ENCODE peak calls at places on chromosomes 7 and 10, in ten cellular contexts. One of them, this sample, is unnamed.

GRCh38 chr7:91660734-91661355 is 219.7 kb downstream of the MTERF1 start:
- DNase-seq in HCT116: no peak
- DNase-seq in sigmoid colon: no peak
- DNase-seq in heart left ventricle: no peak
- DNase-seq in AG09309: no peak
- DNase-seq in mammary epithelial cell: no peak
- DNase-seq in astrocyte of the cerebellum: no peak
- DNase-seq in aorta: no peak
- DNase-seq in fibroblast of mammary gland: peak; percentile 8
- DNase-seq in Panc1: no peak
- DNase-seq in this sample: no peak

GRCh38 chr7:142853739-142854504 is 954 bp upstream of the EPHB6 start:
- DNase-seq in Panc1: peak; percentile 61
- DNase-seq in mammary epithelial cell: peak; percentile 66
- DNase-seq in aorta: no peak
- DNase-seq in AG09309: no peak
- DNase-seq in astrocyte of the cerebellum: peak; percentile 16
- DNase-seq in heart left ventricle: peak; percentile 41
- DNase-seq in sigmoid colon: peak; percentile 82
- DNase-seq in fibroblast of mammary gland: peak; percentile 54
- DNase-seq in HCT116: peak; percentile 35
- DNase-seq in this sample: peak; percentile 77

GRCh38 chr7:43763183-43763582 is 4.7 kb downstream of the BLVRA start:
- DNase-seq in HCT116: no peak
- DNase-seq in sigmoid colon: no peak
- DNase-seq in astrocyte of the cerebellum: no peak
- DNase-seq in AG09309: no peak
- DNase-seq in heart left ventricle: no peak
- DNase-seq in fibroblast of mammary gland: no peak
- DNase-seq in aorta: no peak
- DNase-seq in mammary epithelial cell: no peak
- DNase-seq in Panc1: no peak
- DNase-seq in this sample: no peak

GRCh38 chr10:26438534-26439269 is 561 bp downstream of the APBB1IP start:
- DNase-seq in fibroblast of mammary gland: peak; percentile 25
- DNase-seq in aorta: peak; percentile 76
- DNase-seq in Panc1: no peak
- DNase-seq in astrocyte of the cerebellum: no peak
- DNase-seq in HCT116: no peak
- DNase-seq in AG09309: no peak
- DNase-seq in mammary epithelial cell: no peak
- DNase-seq in heart left ventricle: peak; percentile 6
- DNase-seq in sigmoid colon: peak; percentile 63
- DNase-seq in this sample: peak; percentile 73

GRCh38 chr10:62946278-62946677 is 130.1 kb upstream of the EGR2 start:
- DNase-seq in sigmoid colon: no peak
- DNase-seq in astrocyte of the cerebellum: no peak
- DNase-seq in aorta: no peak
- DNase-seq in mammary epithelial cell: peak; percentile 28
- DNase-seq in fibroblast of mammary gland: no peak
- DNase-seq in AG09309: no peak
- DNase-seq in Panc1: no peak
- DNase-seq in HCT116: no peak
- DNase-seq in heart left ventricle: no peak
- DNase-seq in this sample: no peak

GRCh38 chr10:79146611-79147130 is 77.9 kb downstream of the ZMIZ1 start:
- DNase-seq in HCT116: no peak
- DNase-seq in aorta: no peak
- DNase-seq in fibroblast of mammary gland: peak; percentile 52
- DNase-seq in Panc1: no peak
- DNase-seq in mammary epithelial cell: no peak
- DNase-seq in heart left ventricle: peak; percentile 80
- DNase-seq in astrocyte of the cerebellum: no peak
- DNase-seq in AG09309: no peak
- DNase-seq in sigmoid colon: peak; percentile 93
- DNase-seq in this sample: peak; percentile 69

GRCh38 chr7:33392143-33392542 is 262.8 kb downstream of the BBS9 start:
- DNase-seq in AG09309: no peak
- DNase-seq in sigmoid colon: no peak
- DNase-seq in astrocyte of the cerebellum: no peak
- DNase-seq in Panc1: no peak
- DNase-seq in mammary epithelial cell: no peak
- DNase-seq in HCT116: no peak
- DNase-seq in aorta: no peak
- DNase-seq in heart left ventricle: no peak
- DNase-seq in fibroblast of mammary gland: no peak
- DNase-seq in this sample: no peak

GRCh38 chr7:112930787-112931186 is 140.6 kb upstream of the TMEM168 start:
- DNase-seq in aorta: no peak
- DNase-seq in fibroblast of mammary gland: peak; percentile 85
- DNase-seq in sigmoid colon: no peak
- DNase-seq in mammary epithelial cell: peak; percentile 88
- DNase-seq in heart left ventricle: no peak
- DNase-seq in astrocyte of the cerebellum: peak; percentile 79
- DNase-seq in Panc1: no peak
- DNase-seq in AG09309: peak; percentile 79
- DNase-seq in HCT116: no peak
- DNase-seq in this sample: no peak

GRCh38 chr7:53238021-53238605 is 202.7 kb downstream of the POM121L12 start:
- DNase-seq in fibroblast of mammary gland: no peak
- DNase-seq in sigmoid colon: no peak
- DNase-seq in HCT116: no peak
- DNase-seq in AG09309: no peak
- DNase-seq in aorta: no peak
- DNase-seq in astrocyte of the cerebellum: no peak
- DNase-seq in heart left ventricle: no peak
- DNase-seq in mammary epithelial cell: no peak
- DNase-seq in Panc1: no peak
- DNase-seq in this sample: no peak

GRCh38 chr7:53237344-53237913 is 202.0 kb downstream of the POM121L12 start:
- DNase-seq in HCT116: no peak
- DNase-seq in Panc1: no peak
- DNase-seq in fibroblast of mammary gland: no peak
- DNase-seq in mammary epithelial cell: no peak
- DNase-seq in heart left ventricle: peak; percentile 29
- DNase-seq in astrocyte of the cerebellum: no peak
- DNase-seq in sigmoid colon: no peak
- DNase-seq in AG09309: no peak
- DNase-seq in aorta: no peak
- DNase-seq in this sample: no peak
- H3K4me3 ChIP-seq in HCT116: no peak overlapping the region
- H3K4me3 ChIP-seq in Panc1: no peak overlapping the region
- H3K4me3 ChIP-seq in fibroblast of mammary gland: no peak overlapping the region
- H3K4me3 ChIP-seq in mammary epithelial cell: no peak overlapping the region
- H3K4me3 ChIP-seq in heart left ventricle: peak overlapping the region; percentile 39
- H3K4me3 ChIP-seq in astrocyte of the cerebellum: no peak overlapping the region
- H3K4me3 ChIP-seq in sigmoid colon: no peak overlapping the region
- H3K4me3 ChIP-seq in AG09309: no peak overlapping the region
- H3K4me3 ChIP-seq in aorta: no peak overlapping the region
- H3K4me3 ChIP-seq in this sample: no peak overlapping the region

GRCh38 chr7:84654287-84654686 is 459.7 kb upstream of the SEMA3A start:
- DNase-seq in Panc1: no peak
- DNase-seq in HCT116: no peak
- DNase-seq in sigmoid colon: no peak
- DNase-seq in fibroblast of mammary gland: no peak
- DNase-seq in heart left ventricle: no peak
- DNase-seq in aorta: no peak
- DNase-seq in mammary epithelial cell: no peak
- DNase-seq in astrocyte of the cerebellum: no peak
- DNase-seq in AG09309: no peak
- DNase-seq in this sample: no peak

GRCh38 chr7:84663224-84663623 is 468.6 kb upstream of the SEMA3A start:
- DNase-seq in sigmoid colon: no peak
- DNase-seq in AG09309: no peak
- DNase-seq in HCT116: no peak
- DNase-seq in heart left ventricle: no peak
- DNase-seq in Panc1: no peak
- DNase-seq in aorta: no peak
- DNase-seq in fibroblast of mammary gland: peak; percentile 10
- DNase-seq in mammary epithelial cell: no peak
- DNase-seq in astrocyte of the cerebellum: no peak
- DNase-seq in this sample: no peak

DNA sequence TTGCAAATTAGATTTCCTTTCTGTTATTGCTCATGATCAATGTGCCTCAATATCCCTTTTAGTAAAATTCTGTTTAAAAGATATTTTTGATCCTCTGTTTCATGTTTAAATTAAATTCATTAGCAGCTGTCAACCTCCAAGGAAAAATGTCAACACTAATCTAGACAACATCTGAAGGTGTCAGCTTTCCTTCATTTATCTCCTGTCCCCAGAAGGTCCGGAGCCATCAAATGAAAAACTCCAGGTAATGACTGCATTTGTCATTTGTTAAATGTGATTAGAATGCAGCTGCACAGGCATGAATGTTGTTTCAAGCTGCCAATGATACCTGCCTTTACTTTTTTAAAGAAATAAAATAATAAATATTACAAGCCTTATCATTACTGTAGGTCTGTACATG is 463.7 kb upstream of the SEMA3A start:
- DNase-seq in HCT116: no peak
- DNase-seq in fibroblast of mammary gland: no peak
- DNase-seq in sigmoid colon: no peak
- DNase-seq in mammary epithelial cell: no peak
- DNase-seq in heart left ventricle: no peak
- DNase-seq in astrocyte of the cerebellum: no peak
- DNase-seq in Panc1: no peak
- DNase-seq in AG09309: no peak
- DNase-seq in aorta: no peak
- DNase-seq in this sample: no peak
- H3K4me3 ChIP-seq in HCT116: no peak overlapping the region
- H3K4me3 ChIP-seq in fibroblast of mammary gland: no peak overlapping the region
- H3K4me3 ChIP-seq in sigmoid colon: no peak overlapping the region
- H3K4me3 ChIP-seq in mammary epithelial cell: no peak overlapping the region
- H3K4me3 ChIP-seq in heart left ventricle: no peak overlapping the region
- H3K4me3 ChIP-seq in astrocyte of the cerebellum: no peak overlapping the region
- H3K4me3 ChIP-seq in Panc1: no peak overlapping the region
- H3K4me3 ChIP-seq in AG09309: no peak overlapping the region
- H3K4me3 ChIP-seq in aorta: no peak overlapping the region
- H3K4me3 ChIP-seq in this sample: no peak overlapping the region

GRCh38 chr7:157973971-157974677 is 613.5 kb downstream of the PTPRN2 start:
- DNase-seq in fibroblast of mammary gland: no peak
- DNase-seq in Panc1: no peak
- DNase-seq in mammary epithelial cell: no peak
- DNase-seq in astrocyte of the cerebellum: no peak
- DNase-seq in AG09309: no peak
- DNase-seq in heart left ventricle: no peak
- DNase-seq in HCT116: no peak
- DNase-seq in sigmoid colon: no peak
- DNase-seq in aorta: no peak
- DNase-seq in this sample: no peak

GRCh38 chr7:157966490-157966889 is 621.1 kb downstream of the PTPRN2 start:
- DNase-seq in heart left ventricle: no peak
- DNase-seq in AG09309: no peak
- DNase-seq in HCT116: no peak
- DNase-seq in mammary epithelial cell: no peak
- DNase-seq in astrocyte of the cerebellum: no peak
- DNase-seq in sigmoid colon: no peak
- DNase-seq in aorta: no peak
- DNase-seq in Panc1: no peak
- DNase-seq in fibroblast of mammary gland: no peak
- DNase-seq in this sample: no peak

GRCh38 chr7:157970744-157971143 is 616.9 kb downstream of the PTPRN2 start:
- DNase-seq in mammary epithelial cell: no peak
- DNase-seq in HCT116: no peak
- DNase-seq in aorta: no peak
- DNase-seq in Panc1: no peak
- DNase-seq in AG09309: no peak
- DNase-seq in astrocyte of the cerebellum: no peak
- DNase-seq in heart left ventricle: no peak
- DNase-seq in fibroblast of mammary gland: no peak
- DNase-seq in sigmoid colon: no peak
- DNase-seq in this sample: no peak

GRCh38 chr7:157972914-157973313 is 614.7 kb downstream of the PTPRN2 start:
- DNase-seq in mammary epithelial cell: no peak
- DNase-seq in Panc1: no peak
- DNase-seq in astrocyte of the cerebellum: no peak
- DNase-seq in aorta: no peak
- DNase-seq in heart left ventricle: no peak
- DNase-seq in sigmoid colon: no peak
- DNase-seq in AG09309: no peak
- DNase-seq in fibroblast of mammary gland: no peak
- DNase-seq in HCT116: no peak
- DNase-seq in this sample: no peak

DNA sequence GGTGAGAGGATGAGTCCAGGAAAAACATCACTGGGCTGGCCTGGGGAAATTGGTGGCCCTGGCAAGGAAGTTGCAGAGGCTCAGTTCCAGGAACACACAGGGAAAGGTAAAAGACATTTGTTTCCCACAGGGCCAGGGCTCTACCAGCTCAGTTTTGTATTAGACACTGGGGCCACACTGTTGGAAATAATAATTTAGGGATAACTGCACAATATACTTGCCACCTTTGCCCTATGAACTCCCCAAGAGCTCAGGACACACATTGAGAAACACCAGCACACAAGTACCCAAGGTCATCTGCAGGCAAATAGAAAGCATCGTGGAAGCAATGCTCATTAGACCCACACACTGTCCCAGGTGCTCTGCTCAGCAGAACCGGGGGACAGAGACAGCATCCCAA is 617.6 kb downstream of the PTPRN2 start:
- DNase-seq in Panc1: no peak
- DNase-seq in AG09309: no peak
- DNase-seq in astrocyte of the cerebellum: no peak
- DNase-seq in fibroblast of mammary gland: no peak
- DNase-seq in HCT116: no peak
- DNase-seq in aorta: no peak
- DNase-seq in sigmoid colon: no peak
- DNase-seq in heart left ventricle: no peak
- DNase-seq in mammary epithelial cell: no peak
- DNase-seq in this sample: no peak
- H3K4me3 ChIP-seq in Panc1: no peak overlapping the region
- H3K4me3 ChIP-seq in AG09309: no peak overlapping the region
- H3K4me3 ChIP-seq in astrocyte of the cerebellum: no peak overlapping the region
- H3K4me3 ChIP-seq in fibroblast of mammary gland: no peak overlapping the region
- H3K4me3 ChIP-seq in HCT116: no peak overlapping the region
- H3K4me3 ChIP-seq in aorta: no peak overlapping the region
- H3K4me3 ChIP-seq in sigmoid colon: no peak overlapping the region
- H3K4me3 ChIP-seq in heart left ventricle: no peak overlapping the region
- H3K4me3 ChIP-seq in mammary epithelial cell: no peak overlapping the region
- H3K4me3 ChIP-seq in this sample: no peak overlapping the region

GRCh38 chr10:792083-792791 is 102.8 kb upstream of the DIP2C start:
- DNase-seq in AG09309: no peak
- DNase-seq in mammary epithelial cell: no peak
- DNase-seq in fibroblast of mammary gland: no peak
- DNase-seq in HCT116: no peak
- DNase-seq in sigmoid colon: peak; percentile 37
- DNase-seq in astrocyte of the cerebellum: no peak
- DNase-seq in heart left ventricle: no peak
- DNase-seq in aorta: peak; percentile 62
- DNase-seq in Panc1: no peak
- DNase-seq in this sample: peak; percentile 17

GRCh38 chr10:797179-797578 is 107.7 kb upstream of the DIP2C start:
- DNase-seq in HCT116: no peak
- DNase-seq in Panc1: no peak
- DNase-seq in fibroblast of mammary gland: no peak
- DNase-seq in mammary epithelial cell: no peak
- DNase-seq in astrocyte of the cerebellum: no peak
- DNase-seq in sigmoid colon: no peak
- DNase-seq in heart left ventricle: no peak
- DNase-seq in aorta: no peak
- DNase-seq in AG09309: no peak
- DNase-seq in this sample: no peak

GRCh38 chr10:792792-793100 is 103.3 kb upstream of the DIP2C start:
- DNase-seq in Panc1: no peak
- DNase-seq in AG09309: no peak
- DNase-seq in HCT116: no peak
- DNase-seq in astrocyte of the cerebellum: peak; percentile 55
- DNase-seq in fibroblast of mammary gland: peak; percentile 52
- DNase-seq in sigmoid colon: peak; percentile 52
- DNase-seq in heart left ventricle: no peak
- DNase-seq in mammary epithelial cell: no peak
- DNase-seq in aorta: no peak
- DNase-seq in this sample: no peak

GRCh38 chr10:796233-796632 is 106.8 kb upstream of the DIP2C start:
- DNase-seq in aorta: no peak
- DNase-seq in astrocyte of the cerebellum: no peak
- DNase-seq in fibroblast of mammary gland: no peak
- DNase-seq in HCT116: no peak
- DNase-seq in sigmoid colon: no peak
- DNase-seq in mammary epithelial cell: no peak
- DNase-seq in Panc1: no peak
- DNase-seq in heart left ventricle: no peak
- DNase-seq in AG09309: no peak
- DNase-seq in this sample: no peak

GRCh38 chr10:794382-794956 is 105.0 kb upstream of the DIP2C start:
- DNase-seq in HCT116: no peak
- DNase-seq in fibroblast of mammary gland: peak; percentile 45
- DNase-seq in aorta: peak; percentile 64
- DNase-seq in heart left ventricle: no peak
- DNase-seq in mammary epithelial cell: no peak
- DNase-seq in AG09309: no peak
- DNase-seq in astrocyte of the cerebellum: no peak
- DNase-seq in sigmoid colon: peak; percentile 39
- DNase-seq in Panc1: no peak
- DNase-seq in this sample: no peak
- H3K4me3 ChIP-seq in HCT116: no peak overlapping the region
- H3K4me3 ChIP-seq in fibroblast of mammary gland: no peak overlapping the region
- H3K4me3 ChIP-seq in aorta: no peak overlapping the region
- H3K4me3 ChIP-seq in heart left ventricle: no peak overlapping the region
- H3K4me3 ChIP-seq in mammary epithelial cell: no peak overlapping the region
- H3K4me3 ChIP-seq in AG09309: no peak overlapping the region
- H3K4me3 ChIP-seq in astrocyte of the cerebellum: no peak overlapping the region
- H3K4me3 ChIP-seq in sigmoid colon: no peak overlapping the region
- H3K4me3 ChIP-seq in Panc1: no peak overlapping the region
- H3K4me3 ChIP-seq in this sample: no peak overlapping the region

This sample was measured in mucosa of descending colon.